ENCODE peak calls at places on chromosomes 3 and 15, in seven cellular contexts. S, N, L, K, P, G and V are unnamed samples.

GRCh38 chr3:160564949-160565441 is 376 bp downstream of the KPNA4 start:
- DNase-seq in N (peak; percentile 60), G (peak; percentile 22), S (no peak), L (peak; percentile 83), P (peak; percentile 47), K (no peak), V (no peak)

GRCh38 chr3:25424238-25425013 is 3.6 kb upstream of the RARB start:
- DNase-seq in G (no peak), N (peak; percentile 56), P (no peak), L (no peak), K (peak; percentile 67), S (no peak), V (peak; percentile 66)

GRCh38 chr3:5021571-5022092 is 42.4 kb downstream of the BHLHE40 start:
- DNase-seq in P (no peak), L (no peak), N (peak; percentile 81), S (no peak), K (no peak), G (peak; percentile 80), V (peak; percentile 94)

GRCh38 chr3:9622438-9622837 is 26.9 kb upstream of the MTMR14 start:
- DNase-seq in S (no peak), N (no peak), P (no peak), K (peak; percentile 82), G (no peak), L (no peak), V (no peak)

GRCh38 chr3:126961791-126962461 is 21.0 kb upstream of the PLXNA1 start:
- DNase-seq in N (no peak), S (no peak), K (no peak), P (no peak), L (peak; percentile 68), G (no peak), V (no peak)

GRCh38 chr15:25950014-25950413 is 86.9 kb upstream of the ATP10A start:
- DNase-seq in K (no peak), N (no peak), P (no peak), L (no peak), G (no peak), S (no peak), V (no peak)

GRCh38 chr3:97121386-97121785 is 307.0 kb downstream of the EPHA6 start:
- DNase-seq in S (no peak), P (no peak), K (no peak), N (no peak), G (no peak), L (no peak), V (no peak)

GRCh38 chr15:29089731-29090616 is 179.6 kb downstream of the NSMCE3 start:
- DNase-seq in K (no peak), P (no peak), L (peak; percentile 47), S (no peak), N (peak; percentile 21), G (no peak), V (no peak)

GRCh38 chr3:59771760-59772159 is 721.9 kb upstream of the CFAP20DC start:
- DNase-seq in S (no peak), G (no peak), K (no peak), P (no peak), N (peak; percentile 97), L (no peak), V (peak; percentile 69)

GRCh38 chr15:25787381-25787780 is 75.7 kb downstream of the ATP10A start:
- DNase-seq in P (no peak), S (no peak), K (no peak), G (no peak), N (no peak), L (peak; percentile 69), V (no peak)

GRCh38 chr3:178078933-178079332 is 457.3 kb upstream of the KCNMB2 start:
- DNase-seq in N (peak; percentile 91), K (peak; percentile 54), S (peak; percentile 27), G (no peak), P (no peak), L (no peak), V (no peak)

GRCh38 chr15:40333922-40334492 is 6.7 kb downstream of the CCDC9B start:
- DNase-seq in K (peak; percentile 51), S (peak; percentile 60), P (peak; percentile 95), G (no peak), L (peak; percentile 88), N (peak; percentile 75), V (no peak)

GRCh38 chr15:96037584-96037983 is 292.9 kb upstream of the NR2F2 start:
- DNase-seq in N (peak; percentile 87), L (no peak), K (no peak), G (no peak), S (no peak), P (peak; percentile 72), V (no peak)

GRCh38 chr3:105238367-105238766 is 128.3 kb upstream of the ALCAM start:
- DNase-seq in S (no peak), L (no peak), K (no peak), P (no peak), G (no peak), N (no peak), V (no peak)

GRCh38 chr3:118304557-118304956 is 730.1 kb downstream of the IGSF11 start:
- DNase-seq in G (no peak), L (no peak), N (no peak), K (no peak), S (no peak), P (no peak), V (no peak)
- H3K27ac ChIP-seq in G (no peak overlapping the region), L (no peak overlapping the region), N (no peak overlapping the region), K (no peak overlapping the region), S (no peak overlapping the region), P (no peak overlapping the region), V (no peak overlapping the region)

GRCh38 chr3:150703756-150704344 is at the start of gene ERICH6:
- DNase-seq in K (peak; percentile 88), N (peak; percentile 88), L (peak; percentile 95), S (peak; percentile 83), P (peak; percentile 89), G (peak; percentile 77), V (peak; percentile 33)
- H3K27ac ChIP-seq in K (peak within 1 kb of the TSS; percentile 78), N (peak within 1 kb of the TSS; percentile 85), L (peak within 1 kb of the TSS; percentile 78), S (peak within 1 kb of the TSS; percentile 91), P (peak within 1 kb of the TSS; percentile 74), G (peak within 1 kb of the TSS; percentile 43), V (peak within 1 kb of the TSS; percentile 50)

GRCh38 chr3:53244281-53244680 is 11.5 kb downstream of the TKT start:
- DNase-seq in L (no peak), S (no peak), N (no peak), G (no peak), K (no peak), P (peak; percentile 36), V (no peak)
- H3K27ac ChIP-seq in L (peak overlapping the region; percentile 29), S (no peak overlapping the region), N (peak overlapping the region; percentile 34), G (peak overlapping the region; percentile 82), K (no peak overlapping the region), P (peak overlapping the region; percentile 88), V (no peak overlapping the region)

GRCh38 chr3:150081084-150081483 is 110.4 kb upstream of the PFN2 start:
- DNase-seq in K (no peak), L (no peak), N (peak; percentile 92), G (no peak), P (no peak), S (no peak), V (peak; percentile 64)

GRCh38 chr3:150084128-150084527 is 113.4 kb upstream of the PFN2 start:
- DNase-seq in S (no peak), P (no peak), G (no peak), K (no peak), N (no peak), L (no peak), V (no peak)

GRCh38 chr3:150080058-150080730 is 109.5 kb upstream of the PFN2 start:
- DNase-seq in S (no peak), L (no peak), G (no peak), K (no peak), P (no peak), N (peak; percentile 40), V (no peak)

GRCh38 chr3:150083653-150084037 is 113.0 kb upstream of the PFN2 start:
- DNase-seq in L (peak; percentile 80), S (no peak), G (no peak), K (peak; percentile 21), N (peak; percentile 79), P (no peak), V (no peak)

DNA sequence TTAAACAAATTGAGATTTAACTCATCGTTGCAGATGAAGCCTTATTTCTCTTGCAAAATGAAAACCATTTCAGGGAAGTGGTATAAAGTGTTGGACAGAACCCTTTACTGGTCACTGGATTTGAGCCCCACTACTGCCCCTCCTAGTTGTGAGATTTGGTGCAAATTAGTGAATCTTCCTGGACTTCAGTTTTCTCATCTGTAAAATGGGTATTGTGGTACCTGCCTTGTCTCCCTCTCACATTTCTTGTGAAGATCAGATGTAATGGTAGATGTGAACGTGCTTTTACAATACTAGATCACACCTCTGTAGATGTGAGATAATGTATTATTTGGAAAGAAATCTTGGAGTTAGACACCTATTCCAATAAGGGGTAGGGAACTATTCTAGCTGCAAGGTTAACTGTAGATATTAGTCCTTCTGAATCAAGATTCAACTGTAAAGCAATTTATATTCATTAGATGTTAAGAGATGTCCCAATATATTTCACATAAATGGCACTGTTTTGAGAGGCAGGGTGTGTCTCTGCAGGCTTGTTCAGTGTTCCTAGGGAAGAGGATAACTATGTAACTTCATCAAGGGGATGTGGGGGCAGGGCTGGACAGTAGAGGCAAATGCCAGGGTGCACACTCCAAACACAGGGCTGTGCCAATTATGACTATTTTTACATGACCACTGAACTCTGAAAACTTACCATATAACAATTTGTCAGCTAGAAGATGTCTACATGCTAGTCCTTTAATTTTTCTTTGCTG is 112.4 kb upstream of the PFN2 start:
- DNase-seq in N (no peak), S (no peak), K (no peak), P (no peak), G (no peak), L (no peak), V (no peak)
- H3K27ac ChIP-seq in N (peak overlapping the region; percentile 15), S (no peak overlapping the region), K (no peak overlapping the region), P (no peak overlapping the region), G (no peak overlapping the region), L (peak overlapping the region; percentile 77), V (peak overlapping the region; percentile 73)

GRCh38 chr3:155391104-155391503 is 97.6 kb upstream of the STRIT1 start:
- DNase-seq in P (no peak), L (no peak), K (no peak), N (peak; percentile 32), S (no peak), G (no peak), V (no peak)
- H3K27ac ChIP-seq in P (no peak overlapping the region), L (peak overlapping the region; percentile 10), K (peak overlapping the region; percentile 6), N (peak overlapping the region; percentile 72), S (peak overlapping the region; percentile 70), G (no peak overlapping the region), V (no peak overlapping the region)

GRCh38 chr3:37595784-37596180 is 265.9 kb upstream of the CTDSPL start:
- DNase-seq in L (no peak), K (no peak), G (no peak), S (no peak), N (no peak), P (no peak), V (no peak)

GRCh38 chr3:37593796-37594195 is 267.9 kb upstream of the CTDSPL start:
- DNase-seq in G (no peak), P (no peak), N (no peak), L (no peak), K (no peak), S (no peak), V (no peak)

GRCh38 chr3:37591130-37591865 is 270.4 kb upstream of the CTDSPL start:
- DNase-seq in N (no peak), L (peak; percentile 79), G (no peak), S (no peak), K (peak; percentile 34), P (no peak), V (no peak)

GRCh38 chr3:37592328-37592727 is 269.4 kb upstream of the CTDSPL start:
- DNase-seq in S (no peak), N (no peak), L (no peak), G (no peak), P (no peak), K (no peak), V (no peak)

GRCh38 chr3:37594873-37595783 is 266.6 kb upstream of the CTDSPL start:
- DNase-seq in P (no peak), L (no peak), G (no peak), N (no peak), K (no peak), S (no peak), V (no peak)
- H3K27ac ChIP-seq in P (no peak overlapping the region), L (peak overlapping the region; percentile 93), G (no peak overlapping the region), N (no peak overlapping the region), K (no peak overlapping the region), S (peak overlapping the region; percentile 70), V (no peak overlapping the region)